ENCODE peak calls at places on chromosomes 13 and 19, in ten cellular contexts. B is EH; X is ELR; U is K562; D is stimulated activated CD8-positive, alpha-beta memory T cell treated with anti-CD3 and anti-CD28 coated beads, Interleukin-7, amount 100 ng/mL, for 1 hour; A is G401; N is stimulated activated CD4-positive, alpha-beta T cell treated with anti-CD3 and anti-CD28 coated beads, Interleukin-1b, Interleukin-23, amount 100 ng/mL, for 1 hour; P is heart left ventricle; M is NCI-H510A treated with DMSO at 0.1 percent for 48 hours; K is right lobe of liver. G is an unnamed sample.

GRCh38 chr13:44758595-44759221 is 182.6 kb upstream of the TSC22D1 start:
- DNase-seq in B (peak; percentile 93), X (peak; percentile 94), U (no peak), D (no peak), A (no peak), N (no peak), P (no peak), M (no peak), K (no peak), G (peak; percentile 94)

GRCh38 chr13:25525884-25526283 is 154.1 kb downstream of the ATP8A2 start:
- DNase-seq in B (no peak), X (no peak), U (no peak), D (no peak), A (no peak), N (no peak), P (no peak), M (no peak), K (no peak), G (no peak)

GRCh38 chr19:47435196-47435595 is 15.9 kb upstream of the MEIS3 start:
- DNase-seq in B (no peak), X (no peak), U (no peak), D (no peak), A (no peak), N (no peak), P (no peak), M (no peak), K (no peak), G (no peak)

GRCh38 chr19:56993851-56994250 is 125.9 kb upstream of the USP29 start:
- DNase-seq in B (no peak), X (no peak), U (no peak), D (no peak), A (no peak), N (no peak), P (no peak), M (no peak), K (no peak), G (no peak)

GRCh38 chr13:98307744-98308524 is 130.9 kb upstream of the RNF113B start:
- DNase-seq in B (peak; percentile 56), X (no peak), U (no peak), D (no peak), A (no peak), N (no peak), P (peak; percentile 40), M (no peak), K (peak; percentile 26), G (no peak)

GRCh38 chr19:2602391-2603181 is 99.9 kb downstream of the GNG7 start:
- DNase-seq in B (peak; percentile 98), X (peak; percentile 74), U (no peak), D (no peak), A (peak; percentile 90), N (no peak), P (peak; percentile 89), M (no peak), K (peak; percentile 85), G (no peak)

GRCh38 chr13:73754727-73755292 is 379.4 kb downstream of the KLF12 start:
- DNase-seq in B (peak; percentile 66), X (peak; percentile 71), U (peak; percentile 12), D (no peak), A (peak; percentile 75), N (no peak), P (no peak), M (peak; percentile 5), K (no peak), G (no peak)

GRCh38 chr13:106010836-106011235 is 524.6 kb downstream of the EFNB2 start:
- DNase-seq in B (no peak), X (no peak), U (no peak), D (no peak), A (no peak), N (no peak), P (no peak), M (no peak), K (no peak), G (no peak)

GRCh38 chr13:46229251-46229650 is 17.5 kb downstream of the LRRC63 start:
- DNase-seq in B (no peak), X (no peak), U (no peak), D (no peak), A (no peak), N (no peak), P (no peak), M (no peak), K (no peak), G (no peak)

GRCh38 chr13:50991624-50992610 is 82.3 kb downstream of the RNASEH2B start:
- DNase-seq in B (no peak), X (no peak), U (no peak), D (no peak), A (peak; percentile 92), N (no peak), P (no peak), M (no peak), K (no peak), G (no peak)

GRCh38 chr19:16376241-16376640 is 51.6 kb downstream of the KLF2 start:
- DNase-seq in B (no peak), X (no peak), U (no peak), D (no peak), A (no peak), N (no peak), P (peak; percentile 59), M (no peak), K (no peak), G (no peak)

GRCh38 chr19:17687857-17688784 is at the start of gene UNC13A:
- DNase-seq in B (peak; percentile 56), X (peak; percentile 56), U (peak; percentile 88), D (no peak), A (peak; percentile 84), N (peak; percentile 27), P (peak; percentile 56), M (peak; percentile 83), K (peak; percentile 40), G (no peak)

GRCh38 chr13:60583911-60584753 is 187.1 kb downstream of the TDRD3 start:
- DNase-seq in B (peak; percentile 78), X (peak; percentile 64), U (peak; percentile 14), D (no peak), A (no peak), N (no peak), P (no peak), M (no peak), K (no peak), G (no peak)

GRCh38 chr13:37651891-37652290 is 53.3 kb upstream of the POSTN start:
- DNase-seq in B (peak; percentile 42), X (peak; percentile 42), U (no peak), D (no peak), A (no peak), N (no peak), P (no peak), M (no peak), K (no peak), G (no peak)

GRCh38 chr19:6047741-6048231 is 62.5 kb downstream of the RFX2 start:
- DNase-seq in B (peak; percentile 56), X (peak; percentile 73), U (peak; percentile 60), D (no peak), A (peak; percentile 28), N (no peak), P (no peak), M (peak; percentile 59), K (no peak), G (no peak)

GRCh38 chr13:77760893-77761292 is 63.4 kb downstream of the SLAIN1 start:
- DNase-seq in B (no peak), X (no peak), U (no peak), D (no peak), A (no peak), N (no peak), P (no peak), M (no peak), K (no peak), G (no peak)

GRCh38 chr19:18023596-18024212 is 15.7 kb downstream of the ARRDC2 start:
- DNase-seq in B (no peak), X (no peak), U (peak; percentile 50), D (no peak), A (no peak), N (no peak), P (peak; percentile 97), M (peak; percentile 19), K (peak; percentile 86), G (no peak)

GRCh38 chr19:2982983-2983350 is 5.6 kb downstream of the TLE6 start:
- DNase-seq in B (peak; percentile 84), X (no peak), U (no peak), D (no peak), A (peak; percentile 46), N (no peak), P (peak; percentile 93), M (peak; percentile 4), K (peak; percentile 67), G (no peak)

GRCh38 chr19:55212447-55212846 is 3.1 kb upstream of the PTPRH start:
- DNase-seq in B (no peak), X (peak; percentile 30), U (peak; percentile 66), D (no peak), A (peak; percentile 43), N (no peak), P (no peak), M (no peak), K (peak; percentile 44), G (no peak)

GRCh38 chr13:39632994-39633393 is 22.5 kb upstream of the COG6 start:
- DNase-seq in B (no peak), X (no peak), U (no peak), D (no peak), A (no peak), N (no peak), P (no peak), M (no peak), K (no peak), G (no peak)

GRCh38 chr19:39303373-39304184 is 7.4 kb downstream of the IFNL1 start:
- DNase-seq in B (no peak), X (no peak), U (no peak), D (no peak), A (no peak), N (no peak), P (no peak), M (no peak), K (no peak), G (no peak)

GRCh38 chr19:38730731-38731589 is 13.3 kb downstream of the CAPN12 start:
- DNase-seq in B (no peak), X (no peak), U (no peak), D (no peak), A (no peak), N (no peak), P (peak; percentile 26), M (no peak), K (no peak), G (no peak)

GRCh38 chr13:20489185-20489820 is 36.4 kb downstream of the CRYL1 start:
- DNase-seq in B (no peak), X (no peak), U (no peak), D (no peak), A (no peak), N (peak; percentile 30), P (peak; percentile 62), M (peak; percentile 17), K (no peak), G (no peak)

GRCh38 chr19:1845642-1846041 is 2.6 kb downstream of the REXO1 start:
- DNase-seq in B (no peak), X (no peak), U (no peak), D (no peak), A (no peak), N (no peak), P (no peak), M (no peak), K (no peak), G (no peak)

GRCh38 chr19:58543826-58544590 is at the start of gene TRIM28:
- DNase-seq in B (peak; percentile 99), X (peak; percentile 97), U (peak; percentile 99), D (peak; percentile 100), A (peak; percentile 98), N (peak; percentile 100), P (peak; percentile 98), M (no peak), K (peak; percentile 98), G (peak; percentile 91)

GRCh38 chr19:3386447-3387234 is 20.3 kb downstream of the NFIC start:
- DNase-seq in B (no peak), X (no peak), U (no peak), D (no peak), A (peak; percentile 35), N (no peak), P (peak; percentile 80), M (no peak), K (no peak), G (no peak)

GRCh38 chr13:50123002-50123401 is 107.8 kb downstream of the KCNRG start:
- DNase-seq in B (no peak), X (no peak), U (no peak), D (no peak), A (peak; percentile 47), N (no peak), P (no peak), M (no peak), K (peak; percentile 35), G (no peak)

G was measured in epithelial cell of prostate.